ENCODE peak calls at places on chromosomes 11 and 22, in ten cellular contexts. One of them, this sample, is unnamed.

GRCh38 chr22:24175160-24175808 is 6.0 kb upstream of the SUSD2 start:
- DNase-seq in CD4-positive, alpha-beta T cell: peak
- DNase-seq in small intestine: peak
- DNase-seq in kidney: peak
- DNase-seq in MM.1S: peak
- DNase-seq in A673: peak
- DNase-seq in H9: peak
- DNase-seq in RWPE1: peak
- DNase-seq in substantia nigra: peak
- DNase-seq in cardiac muscle cell: peak
- DNase-seq in this sample: no peak

GRCh38 chr11:4531666-4532065 is 13.3 kb upstream of the OR52M1 start:
- DNase-seq in CD4-positive, alpha-beta T cell: no peak
- DNase-seq in small intestine: no peak
- DNase-seq in kidney: no peak
- DNase-seq in MM.1S: no peak
- DNase-seq in A673: no peak
- DNase-seq in H9: no peak
- DNase-seq in RWPE1: no peak
- DNase-seq in substantia nigra: no peak
- DNase-seq in cardiac muscle cell: no peak
- DNase-seq in this sample: no peak

GRCh38 chr22:19448076-19448607 is 631 bp upstream of the C22orf39 start:
- DNase-seq in CD4-positive, alpha-beta T cell: no peak
- DNase-seq in small intestine: peak
- DNase-seq in kidney: no peak
- DNase-seq in MM.1S: peak
- DNase-seq in A673: peak
- DNase-seq in H9: peak
- DNase-seq in RWPE1: peak
- DNase-seq in substantia nigra: no peak
- DNase-seq in cardiac muscle cell: peak
- DNase-seq in this sample: no peak

GRCh38 chr22:46515208-46516111 is 22.0 kb downstream of the CELSR1 start:
- DNase-seq in CD4-positive, alpha-beta T cell: no peak
- DNase-seq in small intestine: no peak
- DNase-seq in kidney: no peak
- DNase-seq in MM.1S: no peak
- DNase-seq in A673: no peak
- DNase-seq in H9: no peak
- DNase-seq in RWPE1: peak
- DNase-seq in substantia nigra: no peak
- DNase-seq in cardiac muscle cell: peak
- DNase-seq in this sample: no peak

GRCh38 chr11:8289426-8290047 is 25.9 kb upstream of the LMO1 start:
- DNase-seq in CD4-positive, alpha-beta T cell: no peak
- DNase-seq in small intestine: no peak
- DNase-seq in kidney: no peak
- DNase-seq in MM.1S: no peak
- DNase-seq in A673: no peak
- DNase-seq in H9: peak
- DNase-seq in RWPE1: no peak
- DNase-seq in substantia nigra: no peak
- DNase-seq in cardiac muscle cell: no peak
- DNase-seq in this sample: no peak

GRCh38 chr22:35638408-35638807 is 9.8 kb upstream of the APOL6 start:
- DNase-seq in CD4-positive, alpha-beta T cell: no peak
- DNase-seq in small intestine: no peak
- DNase-seq in kidney: peak
- DNase-seq in MM.1S: no peak
- DNase-seq in A673: no peak
- DNase-seq in H9: no peak
- DNase-seq in RWPE1: no peak
- DNase-seq in substantia nigra: peak
- DNase-seq in cardiac muscle cell: peak
- DNase-seq in this sample: no peak

GRCh38 chr11:6248248-6248647 is 9.4 kb downstream of the CNGA4 start:
- DNase-seq in CD4-positive, alpha-beta T cell: no peak
- DNase-seq in small intestine: no peak
- DNase-seq in kidney: no peak
- DNase-seq in MM.1S: no peak
- DNase-seq in A673: no peak
- DNase-seq in H9: no peak
- DNase-seq in RWPE1: no peak
- DNase-seq in substantia nigra: no peak
- DNase-seq in cardiac muscle cell: peak
- DNase-seq in this sample: no peak

GRCh38 chr22:19213496-19214473 is 35.2 kb upstream of the SLC25A1 start:
- DNase-seq in CD4-positive, alpha-beta T cell: no peak
- DNase-seq in small intestine: no peak
- DNase-seq in kidney: no peak
- DNase-seq in MM.1S: no peak
- DNase-seq in A673: peak
- DNase-seq in H9: no peak
- DNase-seq in RWPE1: no peak
- DNase-seq in substantia nigra: peak
- DNase-seq in cardiac muscle cell: peak
- DNase-seq in this sample: no peak

GRCh38 chr11:68593441-68593840 is 90.9 kb upstream of the GAL start:
- DNase-seq in CD4-positive, alpha-beta T cell: no peak
- DNase-seq in small intestine: no peak
- DNase-seq in kidney: no peak
- DNase-seq in MM.1S: no peak
- DNase-seq in A673: no peak
- DNase-seq in H9: no peak
- DNase-seq in RWPE1: no peak
- DNase-seq in substantia nigra: no peak
- DNase-seq in cardiac muscle cell: no peak
- DNase-seq in this sample: no peak

GRCh38 chr22:45931042-45931441 is 45.9 kb downstream of the WNT7B start:
- DNase-seq in CD4-positive, alpha-beta T cell: no peak
- DNase-seq in small intestine: no peak
- DNase-seq in kidney: no peak
- DNase-seq in MM.1S: no peak
- DNase-seq in A673: no peak
- DNase-seq in H9: no peak
- DNase-seq in RWPE1: no peak
- DNase-seq in substantia nigra: no peak
- DNase-seq in cardiac muscle cell: no peak
- DNase-seq in this sample: no peak

DNA sequence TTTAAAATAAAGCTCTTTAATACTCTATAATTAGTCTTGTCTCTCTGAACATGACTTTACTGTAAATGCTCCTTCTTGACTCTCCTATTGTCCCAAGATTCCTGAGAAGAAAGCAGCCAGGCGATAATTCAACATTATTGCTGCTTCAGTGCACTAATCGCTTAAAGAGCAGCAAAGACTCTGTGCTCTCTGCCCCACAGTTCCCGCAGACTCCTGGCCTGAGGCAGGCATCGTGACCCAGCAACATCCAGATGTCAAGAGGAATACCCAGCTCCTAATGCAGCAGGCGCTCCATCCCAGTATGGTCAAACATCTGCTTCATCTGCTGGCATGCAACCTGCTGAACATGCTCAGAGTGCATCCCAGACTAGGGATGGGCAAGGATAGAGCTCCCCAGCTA is 270.1 kb downstream of the SOX6 start:
- DNase-seq in CD4-positive, alpha-beta T cell: no peak
- DNase-seq in small intestine: no peak
- DNase-seq in kidney: no peak
- DNase-seq in MM.1S: no peak
- DNase-seq in A673: peak
- DNase-seq in H9: no peak
- DNase-seq in RWPE1: no peak
- DNase-seq in substantia nigra: no peak
- DNase-seq in cardiac muscle cell: no peak
- DNase-seq in this sample: no peak
- H3K27ac ChIP-seq in CD4-positive, alpha-beta T cell: no peak
- H3K27ac ChIP-seq in small intestine: no peak
- H3K27ac ChIP-seq in kidney: no peak
- H3K27ac ChIP-seq in MM.1S: no peak
- H3K27ac ChIP-seq in A673: peak
- H3K27ac ChIP-seq in H9: no peak
- H3K27ac ChIP-seq in RWPE1: no peak
- H3K27ac ChIP-seq in substantia nigra: no peak
- H3K27ac ChIP-seq in cardiac muscle cell: no peak
- H3K27ac ChIP-seq in this sample: no peak

DNA sequence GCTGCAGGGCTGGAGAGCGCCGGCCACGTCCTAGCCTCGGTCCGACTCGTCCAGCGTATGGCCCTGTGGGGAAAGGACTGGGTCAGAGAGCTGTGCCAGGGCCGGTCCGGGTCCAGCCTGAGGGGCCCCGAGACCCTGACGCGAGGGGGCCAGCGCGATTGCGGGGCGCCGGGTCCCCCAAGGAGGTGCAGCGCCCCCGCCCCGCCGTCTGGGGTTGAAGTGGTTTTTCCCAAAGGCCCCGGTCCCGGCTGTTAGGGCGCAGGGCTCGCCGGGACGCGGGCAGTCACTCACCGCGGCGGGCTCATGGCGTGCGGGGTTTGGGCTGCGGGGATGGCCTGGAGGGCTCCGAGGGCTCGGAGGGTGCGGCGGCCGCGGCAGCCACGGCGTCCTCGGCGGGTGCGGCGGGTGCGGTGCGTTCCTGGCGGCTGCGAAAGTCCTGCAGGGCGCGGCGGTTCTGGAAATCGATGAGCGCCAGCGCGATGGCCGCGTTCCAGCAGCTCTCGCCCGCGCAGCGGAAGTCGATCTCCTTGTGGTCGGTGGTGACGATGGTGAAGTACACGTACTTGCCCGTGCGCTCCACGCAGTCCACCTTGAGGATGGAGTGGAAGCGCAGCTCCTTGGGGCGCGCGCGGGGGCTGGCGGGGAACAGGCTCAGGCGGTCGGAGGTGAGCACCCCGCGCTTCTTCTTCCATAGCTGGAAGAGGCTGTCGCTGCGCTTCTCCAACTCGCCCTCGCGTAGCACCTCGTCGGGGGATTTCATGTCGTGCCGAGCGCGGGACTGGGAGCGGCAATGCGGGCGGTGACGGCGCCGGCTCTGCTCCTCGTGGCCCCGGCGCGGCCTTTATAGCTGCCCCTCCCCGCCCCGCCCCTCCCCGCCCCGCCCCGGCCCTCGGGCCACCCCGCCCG is at the start of gene PHLDA2:
- DNase-seq in CD4-positive, alpha-beta T cell: peak
- DNase-seq in small intestine: peak
- DNase-seq in kidney: peak
- DNase-seq in MM.1S: no peak
- DNase-seq in A673: peak
- DNase-seq in H9: peak
- DNase-seq in RWPE1: peak
- DNase-seq in substantia nigra: no peak
- DNase-seq in cardiac muscle cell: peak
- DNase-seq in this sample: no peak
- H3K27ac ChIP-seq in CD4-positive, alpha-beta T cell: no peak
- H3K27ac ChIP-seq in small intestine: peak
- H3K27ac ChIP-seq in kidney: no peak
- H3K27ac ChIP-seq in MM.1S: no peak
- H3K27ac ChIP-seq in A673: peak
- H3K27ac ChIP-seq in H9: no peak
- H3K27ac ChIP-seq in RWPE1: peak
- H3K27ac ChIP-seq in substantia nigra: no peak
- H3K27ac ChIP-seq in cardiac muscle cell: no peak
- H3K27ac ChIP-seq in this sample: peak

GRCh38 chr22:38204784-38205183 is 3.0 kb downstream of the MAFF start:
- DNase-seq in CD4-positive, alpha-beta T cell: no peak
- DNase-seq in small intestine: no peak
- DNase-seq in kidney: no peak
- DNase-seq in MM.1S: no peak
- DNase-seq in A673: no peak
- DNase-seq in H9: no peak
- DNase-seq in RWPE1: no peak
- DNase-seq in substantia nigra: no peak
- DNase-seq in cardiac muscle cell: no peak
- DNase-seq in this sample: no peak
- H3K27ac ChIP-seq in CD4-positive, alpha-beta T cell: no peak
- H3K27ac ChIP-seq in small intestine: no peak
- H3K27ac ChIP-seq in kidney: no peak
- H3K27ac ChIP-seq in MM.1S: no peak
- H3K27ac ChIP-seq in A673: peak
- H3K27ac ChIP-seq in H9: no peak
- H3K27ac ChIP-seq in RWPE1: peak
- H3K27ac ChIP-seq in substantia nigra: no peak
- H3K27ac ChIP-seq in cardiac muscle cell: no peak
- H3K27ac ChIP-seq in this sample: no peak

DNA sequence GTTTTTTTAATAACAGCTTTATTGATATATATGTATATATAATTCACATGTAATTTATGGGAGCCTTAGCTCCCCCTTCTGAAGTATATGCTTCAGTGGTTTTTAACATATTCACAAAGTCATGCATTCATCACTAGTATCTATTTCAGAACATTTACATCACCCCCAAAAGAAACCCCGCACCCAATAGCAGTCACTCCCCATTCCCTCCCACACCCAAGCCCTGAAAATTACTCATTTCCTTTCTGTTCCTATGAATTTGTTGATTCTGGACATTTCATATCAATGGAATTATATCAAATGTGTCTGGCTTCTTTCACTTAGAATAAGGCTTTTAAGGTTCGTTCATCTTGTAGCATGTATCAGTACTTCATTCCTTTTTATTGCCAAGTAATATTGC is 35.6 kb upstream of the SYT7 start:
- DNase-seq in CD4-positive, alpha-beta T cell: no peak
- DNase-seq in small intestine: no peak
- DNase-seq in kidney: no peak
- DNase-seq in MM.1S: no peak
- DNase-seq in A673: no peak
- DNase-seq in H9: no peak
- DNase-seq in RWPE1: peak
- DNase-seq in substantia nigra: no peak
- DNase-seq in cardiac muscle cell: peak
- DNase-seq in this sample: no peak
- H3K27ac ChIP-seq in CD4-positive, alpha-beta T cell: no peak
- H3K27ac ChIP-seq in small intestine: no peak
- H3K27ac ChIP-seq in kidney: no peak
- H3K27ac ChIP-seq in MM.1S: no peak
- H3K27ac ChIP-seq in A673: no peak
- H3K27ac ChIP-seq in H9: no peak
- H3K27ac ChIP-seq in RWPE1: peak
- H3K27ac ChIP-seq in substantia nigra: no peak
- H3K27ac ChIP-seq in cardiac muscle cell: no peak
- H3K27ac ChIP-seq in this sample: peak

DNA sequence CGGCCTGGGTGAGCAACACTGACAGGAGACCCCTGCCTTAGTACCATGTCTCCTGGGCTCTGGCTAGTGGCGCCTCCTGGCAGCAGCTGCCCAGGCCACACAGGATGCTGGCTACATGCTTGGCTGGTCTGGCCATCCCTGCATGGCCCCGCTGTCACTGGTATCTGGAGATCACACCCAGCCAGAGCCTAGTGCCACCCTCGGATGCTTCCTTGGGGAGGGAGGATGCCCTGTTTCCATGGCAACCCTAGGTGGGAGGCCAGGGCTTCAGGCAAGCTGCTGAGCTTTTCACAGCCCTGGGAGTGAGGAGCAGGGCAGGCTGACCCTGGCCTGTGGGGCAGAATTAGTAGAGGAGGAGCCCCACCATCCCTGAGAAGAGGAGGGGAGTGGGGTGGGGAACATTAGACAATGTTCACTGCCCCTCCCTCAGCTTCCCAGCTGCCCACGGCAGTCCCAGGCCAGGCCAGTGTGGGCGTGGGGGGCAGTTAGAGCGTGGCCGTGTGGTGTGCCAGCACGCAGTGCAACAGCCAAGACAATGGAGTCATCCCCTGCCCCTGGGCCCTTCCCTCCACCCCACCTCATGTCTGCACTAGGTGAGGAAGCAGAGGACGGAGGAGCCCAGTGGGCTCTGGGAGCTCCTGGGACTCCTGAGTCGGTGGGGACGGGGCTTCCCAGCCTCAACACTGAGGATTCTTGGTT is 50.3 kb downstream of the PARVB start:
- DNase-seq in CD4-positive, alpha-beta T cell: no peak
- DNase-seq in small intestine: no peak
- DNase-seq in kidney: no peak
- DNase-seq in MM.1S: no peak
- DNase-seq in A673: no peak
- DNase-seq in H9: no peak
- DNase-seq in RWPE1: no peak
- DNase-seq in substantia nigra: no peak
- DNase-seq in cardiac muscle cell: no peak
- DNase-seq in this sample: no peak
- H3K27ac ChIP-seq in CD4-positive, alpha-beta T cell: no peak
- H3K27ac ChIP-seq in small intestine: no peak
- H3K27ac ChIP-seq in kidney: no peak
- H3K27ac ChIP-seq in MM.1S: no peak
- H3K27ac ChIP-seq in A673: no peak
- H3K27ac ChIP-seq in H9: no peak
- H3K27ac ChIP-seq in RWPE1: no peak
- H3K27ac ChIP-seq in substantia nigra: no peak
- H3K27ac ChIP-seq in cardiac muscle cell: no peak
- H3K27ac ChIP-seq in this sample: no peak

This sample was measured in epithelial cell of prostate.